ENCODE peak calls at places on chromosomes 11 and 22, in ten cellular contexts. O, U, T, A, P, R, X, K, N and Q are unnamed samples.
A peak's percentile ranks its signal among the peaks of the same experiment; 100 is the strongest.

GRCh38 chr11:69889400-69890372 is 70.5 kb upstream of the FGF3 start:
- DNase-seq in O (no peak), U (no peak), T (peak; percentile 63), A (no peak), P (no peak), R (no peak), X (no peak), K (peak; percentile 28), N (no peak), Q (no peak)

GRCh38 chr22:28967969-28968368 is 84.6 kb downstream of the ZNRF3 start:
- DNase-seq in O (no peak), U (no peak), T (no peak), A (no peak), P (no peak), R (no peak), X (no peak), K (no peak), N (no peak), Q (no peak)

GRCh38 chr11:61171907-61172306 is 10.7 kb upstream of the VPS37C start:
- DNase-seq in O (no peak), U (no peak), T (no peak), A (no peak), P (no peak), R (no peak), X (no peak), K (no peak), N (peak; percentile 22), Q (peak; percentile 19)

GRCh38 chr22:21866821-21867527 is 471 bp downstream of the MAPK1 start:
- DNase-seq in O (peak; percentile 11), U (peak; percentile 68), T (peak; percentile 63), A (peak; percentile 7), P (no peak), R (peak; percentile 38), X (no peak), K (peak; percentile 31), N (peak; percentile 29), Q (no peak)

GRCh38 chr22:41968601-41969000 is 642 bp upstream of the SEPTIN3 start:
- DNase-seq in O (no peak), U (no peak), T (peak; percentile 67), A (no peak), P (no peak), R (peak; percentile 50), X (no peak), K (no peak), N (no peak), Q (no peak)

GRCh38 chr11:748007-748359 is 719 bp downstream of the TALDO1 start:
- DNase-seq in O (no peak), U (peak; percentile 64), T (peak; percentile 58), A (no peak), P (peak; percentile 38), R (peak; percentile 27), X (no peak), K (no peak), N (no peak), Q (no peak)

GRCh38 chr11:119942583-119943338 is 195.2 kb downstream of the TRIM29 start:
- DNase-seq in O (no peak), U (no peak), T (peak; percentile 17), A (peak; percentile 27), P (no peak), R (no peak), X (no peak), K (no peak), N (no peak), Q (no peak)

GRCh38 chr11:46352063-46352841 is 5.0 kb downstream of the DGKZ start:
- DNase-seq in O (no peak), U (no peak), T (peak; percentile 92), A (peak; percentile 32), P (no peak), R (no peak), X (peak; percentile 88), K (peak; percentile 82), N (peak; percentile 87), Q (peak; percentile 69)

GRCh38 chr11:65424200-65425104 is 1.9 kb downstream of the NEAT1 start:
- DNase-seq in O (peak; percentile 54), U (peak; percentile 77), T (peak; percentile 53), A (peak; percentile 63), P (peak; percentile 57), R (peak; percentile 70), X (peak; percentile 78), K (no peak), N (peak; percentile 55), Q (no peak)

GRCh38 chr22:48423481-48423901 is 1404.2 kb downstream of the BRD1 start:
- DNase-seq in O (no peak), U (no peak), T (no peak), A (no peak), P (no peak), R (no peak), X (no peak), K (no peak), N (no peak), Q (no peak)

GRCh38 chr11:117690484-117691205 is 106.4 kb downstream of the DSCAML1 start:
- DNase-seq in O (no peak), U (no peak), T (no peak), A (no peak), P (no peak), R (no peak), X (no peak), K (no peak), N (no peak), Q (no peak)

GRCh38 chr11:122157540-122158173 is 41.6 kb upstream of the BLID start:
- DNase-seq in O (no peak), U (no peak), T (no peak), A (peak; percentile 55), P (no peak), R (no peak), X (no peak), K (no peak), N (no peak), Q (no peak)

GRCh38 chr11:122155765-122156527 is 39.9 kb upstream of the BLID start:
- DNase-seq in O (no peak), U (no peak), T (no peak), A (no peak), P (no peak), R (no peak), X (no peak), K (no peak), N (no peak), Q (no peak)

GRCh38 chr11:122154227-122154626 is 38.2 kb upstream of the BLID start:
- DNase-seq in O (no peak), U (no peak), T (no peak), A (no peak), P (no peak), R (no peak), X (no peak), K (no peak), N (no peak), Q (no peak)

GRCh38 chr11:122153746-122154145 is 37.7 kb upstream of the BLID start:
- DNase-seq in O (no peak), U (no peak), T (no peak), A (no peak), P (peak; percentile 66), R (no peak), X (no peak), K (no peak), N (no peak), Q (no peak)

GRCh38 chr11:122155001-122155400 is 39.0 kb upstream of the BLID start:
- DNase-seq in O (no peak), U (no peak), T (no peak), A (no peak), P (no peak), R (no peak), X (no peak), K (no peak), N (no peak), Q (no peak)
- H3K27ac ChIP-seq in O (no peak overlapping the region), U (no peak overlapping the region), T (no peak overlapping the region), A (peak overlapping the region; percentile 6), P (no peak overlapping the region), R (no peak overlapping the region), X (no peak overlapping the region), K (no peak overlapping the region), N (no peak overlapping the region), Q (no peak overlapping the region)

DNA sequence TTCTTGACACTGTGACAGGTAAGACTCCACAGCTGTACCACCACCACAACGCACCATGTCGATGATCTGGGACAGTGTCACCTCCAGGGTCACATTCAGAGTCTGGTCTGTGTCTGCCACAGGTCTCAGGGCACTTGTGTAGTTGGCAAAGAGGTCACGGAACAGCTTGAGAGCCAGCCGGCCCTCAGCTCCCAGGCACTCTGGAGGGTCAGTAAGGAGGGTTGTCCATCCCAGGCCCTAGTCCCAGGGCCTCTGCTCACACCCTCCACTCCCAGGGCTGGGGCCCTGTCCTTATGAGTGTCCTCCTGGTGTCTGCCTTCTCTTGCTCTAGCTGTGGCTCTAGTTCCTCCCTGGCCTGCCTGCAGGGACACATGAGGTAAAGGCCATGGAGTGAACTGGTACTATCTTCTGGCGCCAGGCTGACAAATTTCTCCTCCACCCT is 1.4 kb downstream of the CHRNA10 start:
- DNase-seq in O (peak; percentile 34), U (no peak), T (no peak), A (no peak), P (no peak), R (no peak), X (no peak), K (no peak), N (no peak), Q (no peak)
- H3K27ac ChIP-seq in O (no peak overlapping the region), U (no peak overlapping the region), T (no peak overlapping the region), A (no peak overlapping the region), P (no peak overlapping the region), R (no peak overlapping the region), X (no peak overlapping the region), K (no peak overlapping the region), N (no peak overlapping the region), Q (no peak overlapping the region)

GRCh38 chr11:75465701-75466531 is 32.9 kb upstream of the KLHL35 start:
- DNase-seq in O (no peak), U (no peak), T (peak; percentile 71), A (no peak), P (no peak), R (no peak), X (no peak), K (peak; percentile 60), N (no peak), Q (no peak)

GRCh38 chr11:75463106-75463774 is 30.2 kb upstream of the KLHL35 start:
- DNase-seq in O (no peak), U (no peak), T (no peak), A (peak; percentile 12), P (no peak), R (no peak), X (no peak), K (peak; percentile 77), N (no peak), Q (no peak)

GRCh38 chr11:75461136-75461535 is 28.1 kb upstream of the KLHL35 start:
- DNase-seq in O (no peak), U (no peak), T (no peak), A (no peak), P (no peak), R (no peak), X (no peak), K (no peak), N (no peak), Q (no peak)

GRCh38 chr11:75467311-75467710 is 34.3 kb upstream of the KLHL35 start:
- DNase-seq in O (no peak), U (no peak), T (no peak), A (no peak), P (no peak), R (no peak), X (no peak), K (no peak), N (no peak), Q (no peak)

GRCh38 chr11:75462117-75462653 is 29.2 kb upstream of the KLHL35 start:
- DNase-seq in O (no peak), U (no peak), T (peak; percentile 85), A (no peak), P (no peak), R (no peak), X (no peak), K (peak; percentile 90), N (no peak), Q (no peak)
- H3K27ac ChIP-seq in O (no peak overlapping the region), U (no peak overlapping the region), T (peak overlapping the region; percentile 62), A (no peak overlapping the region), P (no peak overlapping the region), R (no peak overlapping the region), X (no peak overlapping the region), K (peak overlapping the region; percentile 25), N (no peak overlapping the region), Q (no peak overlapping the region)

GRCh38 chr22:39147335-39148023 is 5.0 kb downstream of the CBX7 start:
- DNase-seq in O (no peak), U (peak; percentile 47), T (no peak), A (no peak), P (no peak), R (no peak), X (no peak), K (no peak), N (no peak), Q (no peak)
- H3K27ac ChIP-seq in O (peak overlapping the region; percentile 90), U (peak overlapping the region; percentile 99), T (no peak overlapping the region), A (no peak overlapping the region), P (peak overlapping the region; percentile 71), R (peak overlapping the region; percentile 62), X (no peak overlapping the region), K (no peak overlapping the region), N (peak overlapping the region; percentile 96), Q (peak overlapping the region; percentile 97)